ENCODE peak calls at places on chromosome 10, in five cellular contexts. M is mucosa of descending colon, K is NB4, P is psoas muscle, U is thyroid gland. J is an unnamed sample.

GRCh38 chr10:16640153-16640552 is 118.5 kb upstream of the C1QL3 start:
- DNase-seq in P (no peak), M (no peak), K (no peak), U (no peak), J (no peak)

GRCh38 chr10:23523251-23523650 is 84.4 kb downstream of the OTUD1 start:
- DNase-seq in U (no peak), K (no peak), P (no peak), M (no peak), J (no peak)

GRCh38 chr10:101986277-101986971 is 69.5 kb downstream of the ARMH3 start:
- DNase-seq in K (no peak), M (no peak), P (no peak), U (peak; percentile 66), J (peak; percentile 24)

GRCh38 chr10:67256984-67257383 is 331.1 kb downstream of the LRRTM3 start:
- DNase-seq in P (no peak), U (no peak), M (no peak), K (no peak), J (no peak)

GRCh38 chr10:110634527-110635209 is 9.5 kb upstream of the RBM20 start:
- DNase-seq in U (peak; percentile 37), P (peak; percentile 73), K (no peak), M (peak; percentile 82), J (peak; percentile 70)

GRCh38 chr10:59879363-59879935 is 26.9 kb downstream of the CCDC6 start:
- DNase-seq in U (no peak), P (no peak), K (peak; percentile 9), M (no peak), J (no peak)

GRCh38 chr10:7364474-7364873 is 46.4 kb downstream of the SFMBT2 start:
- DNase-seq in M (no peak), U (no peak), K (no peak), P (no peak), J (no peak)

GRCh38 chr10:48462482-48463020 is 142.3 kb downstream of the ARHGAP22 start:
- DNase-seq in M (peak; percentile 8), U (no peak), K (no peak), P (no peak), J (no peak)

GRCh38 chr10:43078175-43078985 is 1.5 kb downstream of the RET start:
- DNase-seq in U (no peak), M (no peak), P (no peak), K (peak; percentile 60), J (peak; percentile 64)
- H3K4me3 ChIP-seq in U (no peak overlapping the region), M (no peak overlapping the region), P (peak overlapping the region; percentile 66), K (peak overlapping the region; percentile 74), J (peak overlapping the region; percentile 61)

DNA sequence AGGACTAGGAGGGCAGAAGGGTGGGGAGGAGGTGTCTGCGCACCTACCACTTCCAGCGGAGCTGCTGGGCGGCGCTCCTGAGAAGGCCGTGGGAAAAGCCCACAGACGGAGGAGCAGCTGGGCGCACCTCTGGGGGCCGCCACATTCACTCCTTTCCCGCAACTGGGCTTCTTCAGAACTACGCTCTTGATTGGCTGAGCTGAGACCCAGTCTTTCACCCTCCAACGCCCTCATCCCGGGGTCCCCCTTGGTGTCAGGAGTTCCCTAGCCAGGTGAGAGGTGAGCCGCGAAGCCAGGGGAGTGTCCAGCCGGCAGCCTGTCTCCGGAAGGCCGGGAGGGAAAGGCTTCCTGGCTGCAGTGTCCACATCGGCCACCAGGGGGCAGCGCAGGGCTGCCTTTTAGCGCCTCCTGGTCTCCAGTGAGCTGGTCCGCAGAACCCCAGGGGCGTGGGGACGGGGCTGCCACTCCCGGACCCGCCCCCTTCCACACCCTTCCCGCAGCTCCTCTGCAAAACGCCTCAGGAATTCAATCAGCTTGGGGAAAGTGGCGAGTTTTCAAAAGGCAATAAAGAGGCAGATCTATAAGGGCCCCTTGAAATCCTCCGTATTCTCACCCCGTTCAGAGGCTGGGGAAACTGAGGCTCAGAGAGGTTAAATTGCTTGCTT is 98.8 kb downstream of the CHST15 start:
- DNase-seq in P (peak; percentile 86), U (peak; percentile 87), M (peak; percentile 91), K (peak; percentile 76), J (peak; percentile 96)
- H3K4me3 ChIP-seq in P (peak overlapping the region; percentile 35), U (no peak overlapping the region), M (no peak overlapping the region), K (no peak overlapping the region), J (peak overlapping the region; percentile 23)

GRCh38 chr10:58243269-58243668 is 24.4 kb downstream of the IPMK start:
- DNase-seq in U (no peak), M (no peak), K (no peak), P (no peak), J (no peak)
- H3K4me3 ChIP-seq in U (no peak overlapping the region), M (no peak overlapping the region), K (no peak overlapping the region), P (no peak overlapping the region), J (no peak overlapping the region)

GRCh38 chr10:117134084-117135025 is 3.7 kb downstream of the VAX1 start:
- DNase-seq in M (no peak), K (no peak), U (peak; percentile 3), P (no peak), J (peak; percentile 79)
- H3K4me3 ChIP-seq in M (no peak overlapping the region), K (no peak overlapping the region), U (no peak overlapping the region), P (no peak overlapping the region), J (peak overlapping the region; percentile 9)

GRCh38 chr10:118760265-118760664 is 5.5 kb upstream of the CACUL1 start:
- DNase-seq in K (no peak), M (no peak), U (no peak), P (no peak), J (no peak)
- H3K4me3 ChIP-seq in K (no peak overlapping the region), M (no peak overlapping the region), U (no peak overlapping the region), P (no peak overlapping the region), J (no peak overlapping the region)

DNA sequence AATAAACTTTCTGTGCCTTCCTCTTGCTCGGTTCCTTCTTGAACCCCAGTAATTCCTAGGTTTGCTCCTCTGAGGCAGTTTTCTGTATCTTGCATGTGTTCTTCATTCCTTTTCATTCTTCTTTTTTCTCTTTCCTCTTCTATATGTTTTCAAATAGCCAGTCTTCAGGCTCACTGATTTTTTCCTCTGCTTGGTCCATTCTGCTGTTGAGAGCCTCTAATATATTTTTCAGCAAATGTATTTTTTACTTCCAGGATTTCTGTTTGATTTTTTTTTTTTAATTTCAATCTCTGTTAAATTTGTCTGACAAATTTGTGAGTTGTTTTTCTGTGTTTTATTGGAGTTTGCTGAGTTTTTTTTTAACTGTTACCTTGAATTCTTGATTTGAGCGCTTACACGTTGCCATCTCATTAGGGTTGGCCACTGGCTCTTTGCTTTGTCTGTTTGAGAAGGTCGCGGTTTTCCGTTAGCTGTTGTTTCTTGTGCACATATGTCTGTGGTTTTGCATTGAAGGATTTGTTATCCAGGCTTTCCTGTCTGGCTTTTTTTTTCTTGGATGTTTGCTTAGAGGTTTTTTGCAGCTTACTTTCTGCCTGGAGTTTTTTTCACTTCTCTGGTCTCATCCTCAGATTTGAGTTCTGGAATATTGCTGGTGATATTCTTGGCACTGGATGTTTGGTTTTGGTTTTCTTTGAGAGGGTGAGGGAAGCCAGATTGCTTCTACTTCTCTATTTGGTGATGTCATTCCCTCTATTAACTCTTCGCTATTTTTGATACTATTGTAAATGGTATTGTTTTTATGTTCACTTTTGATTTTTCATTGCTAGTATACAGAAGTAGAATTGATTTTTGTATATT is 12.7 kb downstream of the SPRN start:
- DNase-seq in P (no peak), K (no peak), U (no peak), M (no peak), J (no peak)
- H3K4me3 ChIP-seq in P (no peak overlapping the region), K (no peak overlapping the region), U (no peak overlapping the region), M (no peak overlapping the region), J (no peak overlapping the region)

DNA sequence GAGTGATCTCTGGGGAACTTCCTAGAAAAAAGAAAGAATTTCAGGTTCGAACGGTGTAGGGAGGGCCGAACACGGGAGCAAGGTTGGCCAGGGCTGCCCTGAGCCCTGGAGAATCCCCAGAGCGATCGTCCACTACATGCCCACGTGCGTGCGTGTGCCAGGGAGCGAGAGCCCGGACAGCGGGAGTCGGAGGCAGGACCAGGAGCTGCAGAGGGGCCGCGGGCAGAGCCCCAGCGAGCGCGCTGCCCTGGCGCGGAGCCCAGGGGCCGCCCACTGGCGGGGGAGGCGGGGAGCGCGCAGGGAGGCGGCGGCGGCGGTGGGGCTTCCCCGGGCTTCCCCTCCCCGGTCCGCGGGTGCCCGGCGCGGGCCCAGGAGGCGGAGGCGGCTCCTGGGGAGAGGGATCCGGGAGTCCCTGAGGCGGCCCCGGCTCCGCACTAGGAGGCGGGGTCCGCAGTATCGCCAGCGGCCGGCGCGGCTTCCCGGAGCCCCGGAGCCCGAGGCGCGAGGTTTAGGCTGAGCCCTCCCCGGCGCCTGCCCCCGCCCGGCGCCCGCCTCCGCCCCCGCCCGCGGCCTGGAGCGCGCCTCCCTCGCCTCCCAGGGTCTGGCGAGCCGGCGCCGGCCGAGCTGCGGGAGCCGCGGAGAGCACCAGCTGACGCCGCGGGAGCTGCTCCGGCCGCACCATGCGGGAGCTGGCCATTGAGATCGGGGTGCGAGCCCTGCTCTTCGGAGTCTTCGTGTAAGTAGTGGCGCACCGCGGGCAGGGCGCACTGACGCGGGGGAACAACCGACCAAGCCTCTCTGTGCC is at the start of gene PLPP4:
- DNase-seq in U (peak; percentile 56), K (no peak), P (no peak), M (peak; percentile 35), J (peak; percentile 91)
- H3K4me3 ChIP-seq in U (peak within 1 kb of the TSS; percentile 16), K (no peak within 1 kb of the TSS), P (peak within 1 kb of the TSS; percentile 47), M (no peak within 1 kb of the TSS), J (peak within 1 kb of the TSS; percentile 65)

GRCh38 chr10:123136806-123137642 is 1.3 kb downstream of the HMX3 start:
- DNase-seq in P (no peak), K (peak; percentile 86), M (no peak), U (no peak), J (no peak)
- H3K4me3 ChIP-seq in P (peak overlapping the region; percentile 60), K (peak overlapping the region; percentile 60), M (no peak overlapping the region), U (no peak overlapping the region), J (no peak overlapping the region)

DNA sequence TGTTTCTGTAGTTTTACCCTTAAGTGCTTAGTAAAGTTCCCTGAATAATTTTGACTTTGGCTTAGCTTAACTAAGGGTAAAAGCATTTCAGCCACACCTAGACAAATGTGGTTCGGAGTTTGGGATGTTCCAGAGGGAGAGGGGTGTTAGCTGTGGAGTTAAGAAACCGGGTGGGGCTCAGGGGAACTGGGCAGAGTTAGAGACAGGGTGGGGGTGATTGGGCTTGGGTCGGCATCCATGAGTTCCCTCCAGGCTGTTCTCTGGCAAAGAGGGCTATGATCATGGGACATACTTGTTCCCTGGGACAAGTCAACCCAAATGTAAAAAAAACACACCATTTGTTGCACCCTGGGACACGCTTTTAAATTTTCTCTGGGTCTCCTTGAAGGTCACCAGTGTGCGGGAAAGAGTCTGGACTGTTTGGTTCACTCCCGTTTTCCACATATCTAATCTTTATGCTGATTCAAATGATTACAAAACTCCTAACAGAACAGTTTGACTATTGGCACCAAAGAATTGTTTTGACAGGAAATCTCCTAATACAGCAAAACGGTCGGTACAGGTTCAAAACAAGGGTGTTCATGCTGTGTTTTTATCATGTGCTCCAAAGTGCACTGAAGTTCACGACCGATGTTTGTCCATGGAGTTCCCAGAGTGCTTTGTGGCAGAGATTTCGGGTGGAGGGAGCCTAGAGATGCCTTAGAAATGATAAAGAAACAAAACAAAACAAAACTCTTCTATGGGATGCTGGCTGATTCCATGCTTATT is 56.5 kb downstream of the PLXDC2 start:
- DNase-seq in K (no peak), P (no peak), U (no peak), M (no peak), J (no peak)
- H3K4me3 ChIP-seq in K (no peak overlapping the region), P (no peak overlapping the region), U (no peak overlapping the region), M (no peak overlapping the region), J (no peak overlapping the region)

GRCh38 chr10:4151466-4151865 is 366.5 kb upstream of the KLF6 start:
- DNase-seq in U (no peak), M (no peak), K (no peak), P (no peak), J (no peak)
- H3K4me3 ChIP-seq in U (no peak overlapping the region), M (no peak overlapping the region), K (no peak overlapping the region), P (no peak overlapping the region), J (no peak overlapping the region)